ENCODE peak calls at places on chromosomes 1 and 21, in four cellular contexts. O is Peyer's patch, B is fibroblast of pulmonary artery, N is cardiac fibroblast. L is an unnamed sample.

GRCh38 chr1:234932106-234932505 is 196.5 kb downstream of the TOMM20 start:
- DNase-seq in B (no peak), O (peak; percentile 32), N (no peak), L (no peak)

GRCh38 chr1:231929311-231929710 is 302.7 kb downstream of the DISC1 start:
- DNase-seq in B (peak; percentile 75), O (no peak), N (peak; percentile 86), L (no peak)

GRCh38 chr1:222081859-222082258 is 340.0 kb upstream of the DUSP10 start:
- DNase-seq in O (no peak), B (no peak), N (no peak), L (no peak)

GRCh38 chr1:170415734-170416372 is 116.1 kb upstream of the GORAB start:
- DNase-seq in O (no peak), N (peak; percentile 54), B (peak; percentile 74), L (no peak)

GRCh38 chr1:3211996-3212395 is 143.0 kb downstream of the PRDM16 start:
- DNase-seq in O (no peak), N (no peak), B (no peak), L (no peak)

GRCh38 chr21:17491716-17492414 is 21.0 kb upstream of the CXADR start:
- DNase-seq in N (peak; percentile 99), B (peak; percentile 97), O (no peak), L (no peak)

GRCh38 chr1:165129568-165130164 is 226.8 kb downstream of the LMX1A start:
- DNase-seq in N (peak; percentile 29), B (peak; percentile 42), O (peak; percentile 70), L (peak; percentile 8)

GRCh38 chr21:29376556-29376955 is 77.8 kb downstream of the BACH1 start:
- DNase-seq in N (peak; percentile 59), B (peak; percentile 37), O (peak; percentile 75), L (peak; percentile 14)

GRCh38 chr1:167880570-167880969 is 33.4 kb downstream of the ADCY10 start:
- DNase-seq in N (peak; percentile 19), B (peak; percentile 14), O (no peak), L (no peak)

GRCh38 chr1:202561726-202562442 is 148.4 kb downstream of the SYT2 start:
- DNase-seq in N (no peak), B (no peak), O (no peak), L (no peak)

GRCh38 chr1:232367293-232367692 is 262.6 kb downstream of the SIPA1L2 start:
- DNase-seq in B (no peak), O (no peak), N (peak; percentile 7), L (no peak)

GRCh38 chr1:73824065-73824464 is 373.9 kb downstream of the LRRIQ3 start:
- DNase-seq in B (no peak), N (no peak), O (no peak), L (no peak)

GRCh38 chr1:62175568-62176179 is 19.0 kb upstream of the L1TD1 start:
- DNase-seq in N (peak; percentile 61), B (peak; percentile 62), O (peak; percentile 51), L (no peak)

GRCh38 chr1:11391891-11392290 is 87.1 kb upstream of the DISP3 start:
- DNase-seq in N (no peak), O (no peak), B (no peak), L (no peak)

GRCh38 chr1:160421881-160422280 is 21.5 kb downstream of the VANGL2 start:
- DNase-seq in O (no peak), B (no peak), N (no peak), L (no peak)

GRCh38 chr1:229664133-229664689 is 38.2 kb downstream of the URB2 start:
- DNase-seq in O (peak; percentile 84), B (peak; percentile 71), N (peak; percentile 68), L (peak; percentile 45)

GRCh38 chr1:3364983-3365382 is 89.5 kb upstream of the ARHGEF16 start:
- DNase-seq in N (no peak), B (no peak), O (no peak), L (no peak)

GRCh38 chr1:220786057-220786336 is 716 bp upstream of the MTARC1 start:
- DNase-seq in N (no peak), B (no peak), O (no peak), L (no peak)

GRCh38 chr1:245923215-245923614 is 583.9 kb downstream of the SMYD3 start:
- DNase-seq in N (no peak), O (no peak), B (no peak), L (no peak)

GRCh38 chr1:9495854-9496374 is 43.4 kb upstream of the SLC25A33 start:
- DNase-seq in O (no peak), N (no peak), B (no peak), L (no peak)

GRCh38 chr1:230090194-230090711 is 23.2 kb downstream of the GALNT2 start:
- DNase-seq in O (no peak), N (peak; percentile 81), B (peak; percentile 83), L (no peak)

GRCh38 chr1:15577691-15578090 is 7.2 kb downstream of the AGMAT start:
- DNase-seq in B (no peak), O (no peak), N (no peak), L (no peak)

GRCh38 chr1:24195874-24196273 is 8.8 kb upstream of the IFNLR1 start:
- DNase-seq in B (no peak), N (no peak), O (peak; percentile 15), L (no peak)

GRCh38 chr1:23562138-23562819 is 3.0 kb upstream of the ID3 start:
- DNase-seq in B (peak; percentile 99), N (peak; percentile 99), O (peak; percentile 96), L (peak; percentile 81)

GRCh38 chr1:154751690-154752089 is 118.4 kb downstream of the KCNN3 start:
- DNase-seq in N (peak; percentile 84), B (peak; percentile 82), O (no peak), L (no peak)

GRCh38 chr1:152817309-152817708 is 5.5 kb downstream of the LCE1B start:
- DNase-seq in O (no peak), N (no peak), B (no peak), L (no peak)

GRCh38 chr1:25766721-25767436 is 33.1 kb upstream of the SELENON start:
- DNase-seq in N (no peak), O (no peak), B (no peak), L (no peak)

GRCh38 chr1:151990856-151991198 is 2.8 kb downstream of the S100A10 start:
- DNase-seq in N (peak; percentile 71), O (peak; percentile 57), B (peak; percentile 68), L (no peak)

GRCh38 chr1:38296047-38296446 is 249.5 kb upstream of the POU3F1 start:
- DNase-seq in B (no peak), N (no peak), O (no peak), L (no peak)

GRCh38 chr1:200866521-200866920 is 6.3 kb upstream of the GPR25 start:
- DNase-seq in N (peak; percentile 14), O (peak; percentile 54), B (no peak), L (peak; percentile 85)

GRCh38 chr1:63915121-63915520 is 141.3 kb downstream of the ROR1 start:
- DNase-seq in O (no peak), B (peak; percentile 36), N (peak; percentile 43), L (no peak)

GRCh38 chr1:156504062-156504813 is 3.7 kb upstream of the MEF2D start:
- DNase-seq in N (no peak), O (peak; percentile 59), B (peak; percentile 27), L (no peak)

GRCh38 chr1:184965889-184966860 is 8.1 kb downstream of the NIBAN1 start:
- DNase-seq in N (peak; percentile 39), B (no peak), O (no peak), L (no peak)

GRCh38 chr1:87833158-87833557 is 504.5 kb downstream of the LMO4 start:
- DNase-seq in N (peak; percentile 88), B (peak; percentile 81), O (no peak), L (no peak)

GRCh38 chr1:6002714-6003501 is 10.7 kb upstream of the NPHP4 start:
- DNase-seq in O (peak; percentile 39), N (no peak), B (no peak), L (no peak)
- H3K4me3 ChIP-seq in O (no peak overlapping the region), N (no peak overlapping the region), B (no peak overlapping the region), L (no peak overlapping the region)

DNA sequence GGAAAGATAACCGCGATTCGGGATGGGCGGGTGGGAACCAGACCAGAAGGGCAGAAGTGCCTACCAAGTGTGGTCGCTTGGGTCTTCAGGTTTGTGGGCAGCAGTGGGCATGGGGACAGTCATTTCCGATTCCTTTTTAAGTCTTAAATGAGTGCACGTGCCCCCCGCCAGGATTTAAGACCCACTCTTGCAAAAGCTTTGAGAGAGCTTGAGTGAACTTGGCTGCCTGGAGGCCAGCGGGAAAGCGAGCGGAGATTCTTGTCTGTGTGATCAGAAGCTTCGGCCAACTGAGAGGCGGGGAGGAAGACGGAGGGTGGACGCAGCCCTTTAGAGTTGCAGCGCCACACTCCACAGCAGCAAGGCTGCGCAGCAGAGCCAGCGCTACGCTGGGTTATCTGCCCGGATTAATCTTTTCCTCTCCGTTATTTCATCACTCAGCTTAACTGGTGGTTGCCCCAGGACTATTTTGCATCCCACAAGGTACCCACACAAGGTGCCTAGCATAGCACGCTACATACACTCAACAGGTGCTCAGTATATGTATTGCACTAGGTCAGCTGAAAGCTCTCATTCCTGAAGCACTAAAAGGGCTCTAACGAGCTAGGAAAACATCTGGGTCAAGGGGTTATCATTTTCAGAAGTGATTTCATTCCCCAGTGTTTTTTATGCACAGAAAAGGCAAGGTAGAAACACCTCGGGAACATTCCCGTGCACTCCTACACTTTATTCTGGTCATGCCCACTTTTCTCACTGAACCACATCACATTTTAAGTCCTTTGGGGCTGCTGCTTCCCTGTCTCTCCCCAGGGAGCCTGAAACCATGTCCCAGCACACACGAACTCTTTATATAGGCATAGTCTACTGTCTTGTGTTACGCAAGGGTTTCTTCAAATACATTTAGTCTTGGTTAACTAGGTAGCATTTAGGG is 1.5 kb upstream of the BATF3 start:
- DNase-seq in O (peak; percentile 69), B (peak; percentile 56), N (peak; percentile 58), L (no peak)
- H3K4me3 ChIP-seq in O (peak overlapping the region; percentile 48), B (peak overlapping the region; percentile 56), N (peak overlapping the region; percentile 57), L (peak overlapping the region; percentile 81)

DNA sequence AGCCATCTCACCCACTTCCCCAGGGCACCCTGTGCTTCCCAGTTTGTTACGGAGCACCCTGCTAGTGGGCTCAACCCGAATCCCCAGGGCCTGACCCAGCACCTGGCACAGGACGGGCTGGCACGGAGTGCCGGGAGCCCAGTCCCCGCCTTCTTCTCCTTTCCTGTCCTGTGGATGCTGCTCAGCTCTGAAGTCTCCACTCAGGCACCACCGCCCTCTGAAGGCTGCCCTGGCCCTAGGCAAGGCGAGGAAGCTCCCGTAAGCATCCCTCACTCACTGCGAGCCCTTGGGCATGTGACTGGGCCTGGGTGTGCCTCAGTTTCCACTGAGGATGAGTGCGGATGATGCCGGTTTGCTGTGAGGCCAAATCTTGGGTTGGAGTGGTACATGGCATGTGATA is 21.8 kb downstream of the SLC1A7 start:
- DNase-seq in B (no peak), N (no peak), O (no peak), L (no peak)
- H3K4me3 ChIP-seq in B (no peak overlapping the region), N (no peak overlapping the region), O (no peak overlapping the region), L (no peak overlapping the region)

GRCh38 chr1:69535490-69535889 is 32.2 kb upstream of the LRRC7 start:
- DNase-seq in B (no peak), O (no peak), N (no peak), L (no peak)

GRCh38 chr1:69533343-69533742 is 34.4 kb upstream of the LRRC7 start:
- DNase-seq in O (no peak), B (no peak), N (no peak), L (no peak)

GRCh38 chr1:69540052-69540451 is 27.7 kb upstream of the LRRC7 start:
- DNase-seq in O (no peak), B (no peak), N (no peak), L (no peak)

GRCh38 chr1:69534829-69535228 is 32.9 kb upstream of the LRRC7 start:
- DNase-seq in O (no peak), B (no peak), N (no peak), L (no peak)
- H3K4me3 ChIP-seq in O (no peak overlapping the region), B (no peak overlapping the region), N (no peak overlapping the region), L (no peak overlapping the region)

L was measured in GM06990.